ENCODE peak calls at places on chromosomes 1 and 21, in six cellular contexts. One of them, this sample, is unnamed.

GRCh38 chr1:225445644-225446297 is 17.9 kb upstream of the LBR start:
- DNase-seq in activated naive CD4-positive, alpha-beta T cell treated with anti-CD3 and anti-CD28 coated beads, Interleukin-2, amount 50 U/mL, for 16 hours: no peak
- DNase-seq in cardiac muscle cell: no peak
- DNase-seq in T-cell: no peak
- DNase-seq in epithelial cell of esophagus: peak; percentile 82
- DNase-seq in IMR-90: no peak
- DNase-seq in this sample: peak; percentile 43

GRCh38 chr1:118739421-118739930 is 248.7 kb downstream of the TBX15 start:
- DNase-seq in epithelial cell of esophagus: no peak
- DNase-seq in activated naive CD4-positive, alpha-beta T cell treated with anti-CD3 and anti-CD28 coated beads, Interleukin-2, amount 50 U/mL, for 16 hours: no peak
- DNase-seq in IMR-90: no peak
- DNase-seq in T-cell: no peak
- DNase-seq in cardiac muscle cell: no peak
- DNase-seq in this sample: no peak

GRCh38 chr1:113459279-113459678 is 69.0 kb downstream of the MAGI3 start:
- DNase-seq in IMR-90: no peak
- DNase-seq in activated naive CD4-positive, alpha-beta T cell treated with anti-CD3 and anti-CD28 coated beads, Interleukin-2, amount 50 U/mL, for 16 hours: no peak
- DNase-seq in epithelial cell of esophagus: peak; percentile 28
- DNase-seq in T-cell: no peak
- DNase-seq in cardiac muscle cell: no peak
- DNase-seq in this sample: no peak

GRCh38 chr1:51842255-51842654 is 36.3 kb downstream of the NRDC start:
- DNase-seq in T-cell: no peak
- DNase-seq in activated naive CD4-positive, alpha-beta T cell treated with anti-CD3 and anti-CD28 coated beads, Interleukin-2, amount 50 U/mL, for 16 hours: no peak
- DNase-seq in epithelial cell of esophagus: no peak
- DNase-seq in cardiac muscle cell: no peak
- DNase-seq in IMR-90: no peak
- DNase-seq in this sample: no peak

GRCh38 chr1:45647248-45648021 is 23.6 kb upstream of the CCDC17 start:
- DNase-seq in epithelial cell of esophagus: no peak
- DNase-seq in IMR-90: no peak
- DNase-seq in T-cell: no peak
- DNase-seq in activated naive CD4-positive, alpha-beta T cell treated with anti-CD3 and anti-CD28 coated beads, Interleukin-2, amount 50 U/mL, for 16 hours: no peak
- DNase-seq in cardiac muscle cell: peak; percentile 15
- DNase-seq in this sample: no peak

GRCh38 chr21:43372663-43373386 is 54.1 kb downstream of the SIK1 start:
- DNase-seq in activated naive CD4-positive, alpha-beta T cell treated with anti-CD3 and anti-CD28 coated beads, Interleukin-2, amount 50 U/mL, for 16 hours: no peak
- DNase-seq in IMR-90: no peak
- DNase-seq in epithelial cell of esophagus: peak; percentile 96
- DNase-seq in cardiac muscle cell: no peak
- DNase-seq in T-cell: no peak
- DNase-seq in this sample: no peak

GRCh38 chr1:96291468-96291867 is 430.1 kb upstream of the PTBP2 start:
- DNase-seq in epithelial cell of esophagus: peak; percentile 57
- DNase-seq in IMR-90: no peak
- DNase-seq in cardiac muscle cell: no peak
- DNase-seq in activated naive CD4-positive, alpha-beta T cell treated with anti-CD3 and anti-CD28 coated beads, Interleukin-2, amount 50 U/mL, for 16 hours: no peak
- DNase-seq in T-cell: no peak
- DNase-seq in this sample: no peak

GRCh38 chr21:28253378-28253777 is 739.3 kb downstream of the LTN1 start:
- DNase-seq in cardiac muscle cell: no peak
- DNase-seq in IMR-90: peak; percentile 62
- DNase-seq in activated naive CD4-positive, alpha-beta T cell treated with anti-CD3 and anti-CD28 coated beads, Interleukin-2, amount 50 U/mL, for 16 hours: no peak
- DNase-seq in epithelial cell of esophagus: peak; percentile 79
- DNase-seq in T-cell: no peak
- DNase-seq in this sample: no peak

GRCh38 chr1:7334475-7335035 is 436.5 kb upstream of the VAMP3 start:
- DNase-seq in cardiac muscle cell: no peak
- DNase-seq in IMR-90: peak; percentile 67
- DNase-seq in T-cell: no peak
- DNase-seq in epithelial cell of esophagus: peak; percentile 92
- DNase-seq in activated naive CD4-positive, alpha-beta T cell treated with anti-CD3 and anti-CD28 coated beads, Interleukin-2, amount 50 U/mL, for 16 hours: no peak
- DNase-seq in this sample: peak; percentile 69

GRCh38 chr1:225408249-225408648 is 19.6 kb downstream of the LBR start:
- DNase-seq in T-cell: no peak
- DNase-seq in epithelial cell of esophagus: no peak
- DNase-seq in cardiac muscle cell: no peak
- DNase-seq in IMR-90: no peak
- DNase-seq in activated naive CD4-positive, alpha-beta T cell treated with anti-CD3 and anti-CD28 coated beads, Interleukin-2, amount 50 U/mL, for 16 hours: no peak
- DNase-seq in this sample: no peak

GRCh38 chr1:51535006-51535592 is 16.0 kb upstream of the EPS15 start:
- DNase-seq in T-cell: peak; percentile 18
- DNase-seq in epithelial cell of esophagus: peak; percentile 54
- DNase-seq in cardiac muscle cell: peak; percentile 35
- DNase-seq in activated naive CD4-positive, alpha-beta T cell treated with anti-CD3 and anti-CD28 coated beads, Interleukin-2, amount 50 U/mL, for 16 hours: no peak
- DNase-seq in IMR-90: peak; percentile 68
- DNase-seq in this sample: peak; percentile 53

GRCh38 chr1:241401156-241401555 is 44.2 kb upstream of the RGS7 start:
- DNase-seq in activated naive CD4-positive, alpha-beta T cell treated with anti-CD3 and anti-CD28 coated beads, Interleukin-2, amount 50 U/mL, for 16 hours: no peak
- DNase-seq in T-cell: no peak
- DNase-seq in IMR-90: no peak
- DNase-seq in epithelial cell of esophagus: no peak
- DNase-seq in cardiac muscle cell: no peak
- DNase-seq in this sample: no peak

GRCh38 chr1:205918955-205919746 is 24.1 kb downstream of the SLC26A9 start:
- DNase-seq in epithelial cell of esophagus: peak; percentile 86
- DNase-seq in T-cell: peak; percentile 58
- DNase-seq in activated naive CD4-positive, alpha-beta T cell treated with anti-CD3 and anti-CD28 coated beads, Interleukin-2, amount 50 U/mL, for 16 hours: peak; percentile 67
- DNase-seq in IMR-90: peak; percentile 84
- DNase-seq in cardiac muscle cell: peak; percentile 82
- DNase-seq in this sample: peak; percentile 78

GRCh38 chr1:115976900-115977480 is 677 bp downstream of the SLC22A15 start:
- DNase-seq in cardiac muscle cell: no peak
- DNase-seq in IMR-90: no peak
- DNase-seq in T-cell: no peak
- DNase-seq in epithelial cell of esophagus: peak; percentile 37
- DNase-seq in activated naive CD4-positive, alpha-beta T cell treated with anti-CD3 and anti-CD28 coated beads, Interleukin-2, amount 50 U/mL, for 16 hours: no peak
- DNase-seq in this sample: no peak

GRCh38 chr1:228985661-228986060 is 250.4 kb downstream of the RHOU start:
- DNase-seq in IMR-90: no peak
- DNase-seq in activated naive CD4-positive, alpha-beta T cell treated with anti-CD3 and anti-CD28 coated beads, Interleukin-2, amount 50 U/mL, for 16 hours: no peak
- DNase-seq in epithelial cell of esophagus: no peak
- DNase-seq in cardiac muscle cell: no peak
- DNase-seq in T-cell: no peak
- DNase-seq in this sample: no peak

GRCh38 chr1:61100578-61100977 is 18.2 kb downstream of the NFIA start:
- DNase-seq in IMR-90: no peak
- DNase-seq in activated naive CD4-positive, alpha-beta T cell treated with anti-CD3 and anti-CD28 coated beads, Interleukin-2, amount 50 U/mL, for 16 hours: no peak
- DNase-seq in epithelial cell of esophagus: no peak
- DNase-seq in cardiac muscle cell: no peak
- DNase-seq in T-cell: no peak
- DNase-seq in this sample: no peak

GRCh38 chr21:31446206-31446900 is 102.3 kb upstream of the TIAM1 start:
- DNase-seq in activated naive CD4-positive, alpha-beta T cell treated with anti-CD3 and anti-CD28 coated beads, Interleukin-2, amount 50 U/mL, for 16 hours: no peak
- DNase-seq in epithelial cell of esophagus: no peak
- DNase-seq in T-cell: peak; percentile 41
- DNase-seq in cardiac muscle cell: no peak
- DNase-seq in IMR-90: no peak
- DNase-seq in this sample: no peak

GRCh38 chr1:31010081-31010989 is 55.2 kb downstream of the PUM1 start:
- DNase-seq in T-cell: no peak
- DNase-seq in epithelial cell of esophagus: peak; percentile 70
- DNase-seq in activated naive CD4-positive, alpha-beta T cell treated with anti-CD3 and anti-CD28 coated beads, Interleukin-2, amount 50 U/mL, for 16 hours: peak; percentile 23
- DNase-seq in cardiac muscle cell: no peak
- DNase-seq in IMR-90: peak; percentile 92
- DNase-seq in this sample: no peak

GRCh38 chr1:176119549-176119948 is 87.5 kb downstream of the COP1 start:
- DNase-seq in T-cell: no peak
- DNase-seq in epithelial cell of esophagus: peak; percentile 40
- DNase-seq in IMR-90: peak; percentile 30
- DNase-seq in cardiac muscle cell: no peak
- DNase-seq in activated naive CD4-positive, alpha-beta T cell treated with anti-CD3 and anti-CD28 coated beads, Interleukin-2, amount 50 U/mL, for 16 hours: no peak
- DNase-seq in this sample: no peak

GRCh38 chr1:184878602-184879001 is 95.7 kb downstream of the NIBAN1 start:
- DNase-seq in IMR-90: no peak
- DNase-seq in T-cell: no peak
- DNase-seq in cardiac muscle cell: no peak
- DNase-seq in epithelial cell of esophagus: no peak
- DNase-seq in activated naive CD4-positive, alpha-beta T cell treated with anti-CD3 and anti-CD28 coated beads, Interleukin-2, amount 50 U/mL, for 16 hours: no peak
- DNase-seq in this sample: no peak

GRCh38 chr1:234150892-234151291 is 222.4 kb upstream of the COA6 start:
- DNase-seq in T-cell: no peak
- DNase-seq in epithelial cell of esophagus: no peak
- DNase-seq in cardiac muscle cell: no peak
- DNase-seq in IMR-90: no peak
- DNase-seq in activated naive CD4-positive, alpha-beta T cell treated with anti-CD3 and anti-CD28 coated beads, Interleukin-2, amount 50 U/mL, for 16 hours: no peak
- DNase-seq in this sample: no peak

GRCh38 chr1:39900662-39901485 is 843 bp downstream of the MYCL start:
- DNase-seq in T-cell: no peak
- DNase-seq in IMR-90: peak; percentile 19
- DNase-seq in cardiac muscle cell: peak; percentile 62
- DNase-seq in epithelial cell of esophagus: peak; percentile 44
- DNase-seq in activated naive CD4-positive, alpha-beta T cell treated with anti-CD3 and anti-CD28 coated beads, Interleukin-2, amount 50 U/mL, for 16 hours: peak; percentile 14
- DNase-seq in this sample: peak; percentile 28

GRCh38 chr1:5708266-5708978 is 283.8 kb downstream of the NPHP4 start:
- DNase-seq in IMR-90: no peak
- DNase-seq in epithelial cell of esophagus: no peak
- DNase-seq in activated naive CD4-positive, alpha-beta T cell treated with anti-CD3 and anti-CD28 coated beads, Interleukin-2, amount 50 U/mL, for 16 hours: no peak
- DNase-seq in T-cell: no peak
- DNase-seq in cardiac muscle cell: no peak
- DNase-seq in this sample: no peak

GRCh38 chr1:208065862-208066261 is 154.9 kb upstream of the CD34 start:
- DNase-seq in T-cell: no peak
- DNase-seq in epithelial cell of esophagus: peak; percentile 17
- DNase-seq in cardiac muscle cell: no peak
- DNase-seq in activated naive CD4-positive, alpha-beta T cell treated with anti-CD3 and anti-CD28 coated beads, Interleukin-2, amount 50 U/mL, for 16 hours: no peak
- DNase-seq in IMR-90: peak; percentile 25
- DNase-seq in this sample: no peak

GRCh38 chr1:11526071-11526895 is 47.3 kb downstream of the DISP3 start:
- DNase-seq in IMR-90: no peak
- DNase-seq in cardiac muscle cell: no peak
- DNase-seq in T-cell: no peak
- DNase-seq in epithelial cell of esophagus: peak; percentile 22
- DNase-seq in activated naive CD4-positive, alpha-beta T cell treated with anti-CD3 and anti-CD28 coated beads, Interleukin-2, amount 50 U/mL, for 16 hours: no peak
- DNase-seq in this sample: no peak

GRCh38 chr1:187570166-187570565 is 741.4 kb downstream of the PLA2G4A start:
- DNase-seq in cardiac muscle cell: no peak
- DNase-seq in IMR-90: no peak
- DNase-seq in T-cell: no peak
- DNase-seq in epithelial cell of esophagus: no peak
- DNase-seq in activated naive CD4-positive, alpha-beta T cell treated with anti-CD3 and anti-CD28 coated beads, Interleukin-2, amount 50 U/mL, for 16 hours: no peak
- DNase-seq in this sample: no peak

GRCh38 chr1:90246069-90246468 is 251.2 kb downstream of the ZNF326 start:
- DNase-seq in T-cell: no peak
- DNase-seq in epithelial cell of esophagus: peak; percentile 21
- DNase-seq in activated naive CD4-positive, alpha-beta T cell treated with anti-CD3 and anti-CD28 coated beads, Interleukin-2, amount 50 U/mL, for 16 hours: no peak
- DNase-seq in cardiac muscle cell: no peak
- DNase-seq in IMR-90: no peak
- DNase-seq in this sample: no peak

GRCh38 chr1:27275686-27276085 is 41.3 kb downstream of the WDTC1 start:
- DNase-seq in epithelial cell of esophagus: no peak
- DNase-seq in IMR-90: no peak
- DNase-seq in T-cell: no peak
- DNase-seq in cardiac muscle cell: no peak
- DNase-seq in activated naive CD4-positive, alpha-beta T cell treated with anti-CD3 and anti-CD28 coated beads, Interleukin-2, amount 50 U/mL, for 16 hours: no peak
- DNase-seq in this sample: no peak

GRCh38 chr21:34857874-34858273 is 189.1 kb downstream of the CLIC6 start:
- DNase-seq in activated naive CD4-positive, alpha-beta T cell treated with anti-CD3 and anti-CD28 coated beads, Interleukin-2, amount 50 U/mL, for 16 hours: no peak
- DNase-seq in T-cell: no peak
- DNase-seq in epithelial cell of esophagus: no peak
- DNase-seq in IMR-90: no peak
- DNase-seq in cardiac muscle cell: no peak
- DNase-seq in this sample: no peak

GRCh38 chr21:33977721-33978369 is 62.2 kb upstream of the ATP5PO start:
- DNase-seq in epithelial cell of esophagus: no peak
- DNase-seq in IMR-90: no peak
- DNase-seq in cardiac muscle cell: no peak
- DNase-seq in activated naive CD4-positive, alpha-beta T cell treated with anti-CD3 and anti-CD28 coated beads, Interleukin-2, amount 50 U/mL, for 16 hours: no peak
- DNase-seq in T-cell: no peak
- DNase-seq in this sample: no peak

GRCh38 chr1:72280714-72281113 is 1.6 kb downstream of the NEGR1 start:
- DNase-seq in IMR-90: no peak
- DNase-seq in epithelial cell of esophagus: no peak
- DNase-seq in activated naive CD4-positive, alpha-beta T cell treated with anti-CD3 and anti-CD28 coated beads, Interleukin-2, amount 50 U/mL, for 16 hours: no peak
- DNase-seq in cardiac muscle cell: no peak
- DNase-seq in T-cell: no peak
- DNase-seq in this sample: no peak